ENCODE peak calls at places on chromosomes 16 and 17, in six cellular contexts. T is right lobe of liver; G is mammary epithelial cell; W is IMR-90; I is CD4-positive, CD25-positive, alpha-beta regulatory T cell; U is ovary. K is an unnamed sample.

GRCh38 chr16:1116693-1117077 is 20.6 kb upstream of the C1QTNF8 start:
- DNase-seq in T (no peak), G (no peak), W (no peak), I (no peak), U (no peak), K (no peak)

GRCh38 chr16:81551141-81551808 is 106.7 kb downstream of the CMIP start:
- DNase-seq in T (no peak), G (peak; percentile 85), W (peak; percentile 70), I (no peak), U (no peak), K (no peak)

GRCh38 chr17:8611135-8611534 is 19.4 kb downstream of the MYH10 start:
- DNase-seq in T (no peak), G (peak; percentile 28), W (no peak), I (no peak), U (no peak), K (no peak)

GRCh38 chr17:64281962-64282752 is 19.1 kb upstream of the TEX2 start:
- DNase-seq in T (peak; percentile 61), G (peak; percentile 50), W (peak; percentile 83), I (peak; percentile 81), U (peak; percentile 66), K (peak; percentile 82)

GRCh38 chr16:74226361-74226979 is 70.1 kb upstream of the PSMD7 start:
- DNase-seq in T (no peak), G (no peak), W (peak; percentile 31), I (no peak), U (no peak), K (peak; percentile 36)

GRCh38 chr16:50300942-50301625 is 34.7 kb downstream of the ADCY7 start:
- DNase-seq in T (no peak), G (no peak), W (peak; percentile 87), I (no peak), U (no peak), K (no peak)

GRCh38 chr16:23397464-23397863 is 55.5 kb downstream of the COG7 start:
- DNase-seq in T (no peak), G (no peak), W (no peak), I (no peak), U (no peak), K (no peak)

GRCh38 chr17:32658470-32659418 is 172.0 kb downstream of the CDK5R1 start:
- DNase-seq in T (no peak), G (no peak), W (no peak), I (no peak), U (no peak), K (no peak)

GRCh38 chr16:4515611-4516233 is 22.9 kb downstream of the CDIP1 start:
- DNase-seq in T (no peak), G (no peak), W (no peak), I (peak; percentile 67), U (no peak), K (no peak)

GRCh38 chr16:66898207-66898606 is 17.9 kb downstream of the PDP2 start:
- DNase-seq in T (no peak), G (no peak), W (peak; percentile 77), I (no peak), U (peak; percentile 82), K (no peak)

GRCh38 chr16:31521368-31521767 is 6.3 kb upstream of the AHSP start:
- DNase-seq in T (no peak), G (no peak), W (no peak), I (no peak), U (no peak), K (no peak)

GRCh38 chr17:49440581-49440980 is 25.9 kb upstream of the PHB1 start:
- DNase-seq in T (no peak), G (no peak), W (no peak), I (no peak), U (no peak), K (no peak)

GRCh38 chr17:78806451-78806850 is 24.4 kb upstream of the CYTH1 start:
- DNase-seq in T (no peak), G (no peak), W (no peak), I (no peak), U (no peak), K (no peak)

GRCh38 chr17:29140051-29140582 is 40.1 kb downstream of the MYO18A start:
- DNase-seq in T (peak; percentile 85), G (peak; percentile 45), W (peak; percentile 51), I (peak; percentile 92), U (peak; percentile 84), K (peak; percentile 92)

GRCh38 chr17:29136998-29137730 is 43.0 kb downstream of the MYO18A start:
- DNase-seq in T (no peak), G (no peak), W (peak; percentile 79), I (no peak), U (no peak), K (no peak)

GRCh38 chr17:29140631-29141483 is 39.3 kb downstream of the MYO18A start:
- DNase-seq in T (no peak), G (no peak), W (peak; percentile 32), I (peak; percentile 83), U (no peak), K (peak; percentile 42)

GRCh38 chr17:29138184-29138955 is 41.8 kb downstream of the MYO18A start:
- DNase-seq in T (no peak), G (no peak), W (peak; percentile 68), I (peak; percentile 83), U (no peak), K (no peak)

GRCh38 chr17:29138991-29139682 is 41.1 kb downstream of the MYO18A start:
- DNase-seq in T (no peak), G (no peak), W (no peak), I (peak; percentile 60), U (no peak), K (no peak)
- H3K4me3 ChIP-seq in T (peak overlapping the region; percentile 17), G (no peak overlapping the region), W (no peak overlapping the region), I (peak overlapping the region; percentile 75), U (no peak overlapping the region), K (peak overlapping the region; percentile 34)

DNA sequence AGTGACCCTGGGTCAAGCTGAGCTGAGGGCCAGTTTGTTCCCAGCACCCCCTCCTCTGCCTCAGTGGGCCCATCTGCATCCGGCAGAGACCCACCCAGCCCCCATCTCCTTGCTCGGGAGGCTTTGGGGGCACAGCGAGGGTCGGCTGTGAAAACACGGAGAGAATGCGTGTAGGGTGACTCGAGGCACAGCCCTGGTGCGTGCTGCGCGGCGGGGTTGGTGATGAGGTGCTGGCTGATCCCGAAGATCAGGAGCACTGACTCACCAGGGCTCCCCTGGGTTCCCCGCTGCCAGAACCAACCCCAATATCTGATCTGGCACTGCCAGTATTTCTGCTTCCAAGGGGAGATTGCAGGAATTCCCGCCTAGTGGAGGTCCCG is 7.5 kb upstream of the KRT17 start:
- DNase-seq in T (no peak), G (no peak), W (no peak), I (no peak), U (no peak), K (no peak)
- H3K27ac ChIP-seq in T (no peak overlapping the region), G (no peak overlapping the region), W (no peak overlapping the region), I (no peak overlapping the region), U (no peak overlapping the region), K (no peak overlapping the region)

DNA sequence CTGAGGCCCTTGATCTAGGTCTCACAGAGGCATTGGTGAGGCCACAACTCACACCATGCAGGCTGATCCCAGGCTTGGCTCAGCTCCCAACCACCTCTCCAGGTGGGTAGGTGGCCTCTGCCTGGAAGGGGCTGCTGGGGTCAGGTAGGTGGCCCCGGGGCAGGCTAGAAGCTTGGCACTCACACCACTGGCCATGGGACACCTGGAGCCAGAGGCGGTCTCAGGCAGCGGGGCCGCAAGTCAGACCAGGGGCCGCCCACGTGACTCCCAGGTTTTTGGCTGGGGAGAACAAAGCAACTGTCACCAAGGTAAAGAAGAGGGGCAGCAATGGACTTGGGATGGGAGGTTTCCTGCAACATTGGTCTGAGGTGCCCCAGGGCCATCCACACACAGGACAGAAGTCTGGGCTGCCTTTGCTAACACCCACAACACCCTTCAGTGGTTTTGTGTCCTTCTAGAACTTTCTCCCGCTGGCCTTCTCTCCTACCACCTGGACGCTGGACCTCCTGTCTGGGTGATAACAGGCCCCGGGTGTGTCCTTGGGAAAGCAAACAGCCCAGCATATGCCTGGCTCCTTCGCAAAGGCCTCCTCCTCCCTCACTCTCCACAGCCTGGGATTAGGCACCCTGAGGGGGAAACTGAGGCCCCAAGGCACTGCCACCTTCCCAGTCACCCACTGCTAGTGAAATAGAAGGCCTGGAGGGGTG is 16.4 kb downstream of the C16orf74 start:
- DNase-seq in T (no peak), G (no peak), W (no peak), I (no peak), U (no peak), K (no peak)
- H3K4me3 ChIP-seq in T (no peak overlapping the region), G (no peak overlapping the region), W (no peak overlapping the region), I (peak overlapping the region; percentile 67), U (no peak overlapping the region), K (no peak overlapping the region)

GRCh38 chr17:71068351-71068750 is 899.0 kb downstream of the KCNJ2 start:
- DNase-seq in T (no peak), G (no peak), W (peak; percentile 20), I (no peak), U (no peak), K (no peak)

GRCh38 chr17:71071837-71072236 is 902.5 kb downstream of the KCNJ2 start:
- DNase-seq in T (no peak), G (peak; percentile 98), W (peak; percentile 99), I (no peak), U (no peak), K (no peak)

DNA sequence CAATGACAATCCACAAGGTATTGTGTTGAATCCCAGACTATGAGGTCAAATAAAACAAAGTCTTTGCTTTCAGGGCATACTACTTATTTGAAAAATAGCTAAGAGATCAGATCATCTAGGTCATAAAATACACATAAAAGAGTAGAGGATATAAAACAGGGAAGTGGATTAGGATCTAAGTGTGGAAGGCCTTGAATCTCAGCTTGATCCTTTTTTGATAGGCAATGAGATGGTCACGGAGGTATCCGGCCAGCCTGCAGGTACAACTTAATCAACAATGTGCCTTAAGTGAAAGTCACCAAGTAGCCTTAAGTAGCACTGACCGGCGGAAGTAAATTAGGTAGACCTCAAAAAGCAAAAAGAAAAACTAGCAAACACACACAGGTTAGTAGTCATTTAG is 901.7 kb downstream of the KCNJ2 start:
- DNase-seq in T (no peak), G (no peak), W (no peak), I (no peak), U (no peak), K (no peak)
- H3K27ac ChIP-seq in T (no peak overlapping the region), G (peak overlapping the region; percentile 86), W (no peak overlapping the region), I (no peak overlapping the region), U (no peak overlapping the region), K (no peak overlapping the region)

K was measured in cardiac muscle cell.